ENCODE peak calls at places on chromosomes 2 and 18, in six cellular contexts. One of them, this sample, is unnamed.

GRCh38 chr2:160628811-160629210 is 135.2 kb upstream of the RBMS1 start:
- DNase-seq in GM04503: no peak
- DNase-seq in AG09309: no peak
- DNase-seq in stimulated activated naive CD8-positive, alpha-beta T cell treated with anti-CD3 and anti-CD28 coated beads, Interleukin-15, Interleukin-2, amounts not matched to agents 100 U/mL and 50 U/mL, for 24 hours: no peak
- DNase-seq in hypothalamus: no peak
- DNase-seq in chondrocyte: no peak
- DNase-seq in this sample: no peak

GRCh38 chr2:181241366-181241765 is 215.8 kb upstream of the ITGA4 start:
- DNase-seq in GM04503: no peak
- DNase-seq in AG09309: no peak
- DNase-seq in stimulated activated naive CD8-positive, alpha-beta T cell treated with anti-CD3 and anti-CD28 coated beads, Interleukin-15, Interleukin-2, amounts not matched to agents 100 U/mL and 50 U/mL, for 24 hours: no peak
- DNase-seq in hypothalamus: no peak
- DNase-seq in chondrocyte: no peak
- DNase-seq in this sample: no peak

GRCh38 chr2:195535911-195536522 is 121.0 kb upstream of the SLC39A10 start:
- DNase-seq in GM04503: no peak
- DNase-seq in AG09309: no peak
- DNase-seq in stimulated activated naive CD8-positive, alpha-beta T cell treated with anti-CD3 and anti-CD28 coated beads, Interleukin-15, Interleukin-2, amounts not matched to agents 100 U/mL and 50 U/mL, for 24 hours: peak
- DNase-seq in hypothalamus: no peak
- DNase-seq in chondrocyte: no peak
- DNase-seq in this sample: no peak

GRCh38 chr2:205914736-205915510 is 171.1 kb downstream of the INO80D start:
- DNase-seq in GM04503: no peak
- DNase-seq in AG09309: no peak
- DNase-seq in stimulated activated naive CD8-positive, alpha-beta T cell treated with anti-CD3 and anti-CD28 coated beads, Interleukin-15, Interleukin-2, amounts not matched to agents 100 U/mL and 50 U/mL, for 24 hours: no peak
- DNase-seq in hypothalamus: no peak
- DNase-seq in chondrocyte: no peak
- DNase-seq in this sample: no peak

GRCh38 chr18:73785276-73785675 is 362.4 kb downstream of the FBXO15 start:
- DNase-seq in GM04503: no peak
- DNase-seq in AG09309: peak
- DNase-seq in stimulated activated naive CD8-positive, alpha-beta T cell treated with anti-CD3 and anti-CD28 coated beads, Interleukin-15, Interleukin-2, amounts not matched to agents 100 U/mL and 50 U/mL, for 24 hours: no peak
- DNase-seq in hypothalamus: no peak
- DNase-seq in chondrocyte: no peak
- DNase-seq in this sample: no peak

GRCh38 chr2:27701676-27702075 is 38.0 kb downstream of the SLC4A1AP start:
- DNase-seq in GM04503: no peak
- DNase-seq in AG09309: no peak
- DNase-seq in stimulated activated naive CD8-positive, alpha-beta T cell treated with anti-CD3 and anti-CD28 coated beads, Interleukin-15, Interleukin-2, amounts not matched to agents 100 U/mL and 50 U/mL, for 24 hours: no peak
- DNase-seq in hypothalamus: no peak
- DNase-seq in chondrocyte: no peak
- DNase-seq in this sample: no peak

GRCh38 chr2:28665041-28665704 is 86.5 kb upstream of the PPP1CB start:
- DNase-seq in GM04503: peak
- DNase-seq in AG09309: peak
- DNase-seq in stimulated activated naive CD8-positive, alpha-beta T cell treated with anti-CD3 and anti-CD28 coated beads, Interleukin-15, Interleukin-2, amounts not matched to agents 100 U/mL and 50 U/mL, for 24 hours: no peak
- DNase-seq in hypothalamus: no peak
- DNase-seq in chondrocyte: no peak
- DNase-seq in this sample: no peak

GRCh38 chr2:1740714-1741584 is 3.4 kb downstream of the PXDN start:
- DNase-seq in GM04503: no peak
- DNase-seq in AG09309: no peak
- DNase-seq in stimulated activated naive CD8-positive, alpha-beta T cell treated with anti-CD3 and anti-CD28 coated beads, Interleukin-15, Interleukin-2, amounts not matched to agents 100 U/mL and 50 U/mL, for 24 hours: no peak
- DNase-seq in hypothalamus: no peak
- DNase-seq in chondrocyte: peak
- DNase-seq in this sample: no peak

GRCh38 chr2:109032229-109032800 is 43.3 kb upstream of the EDAR start:
- DNase-seq in GM04503: no peak
- DNase-seq in AG09309: no peak
- DNase-seq in stimulated activated naive CD8-positive, alpha-beta T cell treated with anti-CD3 and anti-CD28 coated beads, Interleukin-15, Interleukin-2, amounts not matched to agents 100 U/mL and 50 U/mL, for 24 hours: peak
- DNase-seq in hypothalamus: no peak
- DNase-seq in chondrocyte: no peak
- DNase-seq in this sample: no peak

GRCh38 chr18:62069556-62069955 is 117.3 kb downstream of the PIGN start:
- DNase-seq in GM04503: no peak
- DNase-seq in AG09309: no peak
- DNase-seq in stimulated activated naive CD8-positive, alpha-beta T cell treated with anti-CD3 and anti-CD28 coated beads, Interleukin-15, Interleukin-2, amounts not matched to agents 100 U/mL and 50 U/mL, for 24 hours: no peak
- DNase-seq in hypothalamus: no peak
- DNase-seq in chondrocyte: no peak
- DNase-seq in this sample: no peak

GRCh38 chr18:48079885-48080284 is 149.4 kb upstream of the SMAD2 start:
- DNase-seq in GM04503: no peak
- DNase-seq in AG09309: no peak
- DNase-seq in stimulated activated naive CD8-positive, alpha-beta T cell treated with anti-CD3 and anti-CD28 coated beads, Interleukin-15, Interleukin-2, amounts not matched to agents 100 U/mL and 50 U/mL, for 24 hours: no peak
- DNase-seq in hypothalamus: no peak
- DNase-seq in chondrocyte: no peak
- DNase-seq in this sample: no peak

GRCh38 chr2:222919841-222920609 is 59.2 kb downstream of the ACSL3 start:
- DNase-seq in GM04503: peak
- DNase-seq in AG09309: peak
- DNase-seq in stimulated activated naive CD8-positive, alpha-beta T cell treated with anti-CD3 and anti-CD28 coated beads, Interleukin-15, Interleukin-2, amounts not matched to agents 100 U/mL and 50 U/mL, for 24 hours: no peak
- DNase-seq in hypothalamus: no peak
- DNase-seq in chondrocyte: no peak
- DNase-seq in this sample: no peak

This sample was measured in frontal cortex.